ENCODE peak calls at places on chromosomes 7 and 10, in nine cellular contexts. One of them, this sample, is unnamed.

GRCh38 chr7:23239253-23239652 is 7.3 kb upstream of the GPNMB start:
- DNase-seq in kidney: no peak
- DNase-seq in trophoblast cell: no peak
- DNase-seq in neuronal stem cell: no peak
- DNase-seq in fibroblast of lung: no peak
- DNase-seq in HepG2: no peak
- DNase-seq in mesendoderm: no peak
- DNase-seq in adipocyte: no peak
- DNase-seq in IMR-90: no peak
- DNase-seq in this sample: no peak

GRCh38 chr7:128829391-128830166 is 627 bp upstream of the FLNC start:
- DNase-seq in mesendoderm: peak
- DNase-seq in HepG2: no peak
- DNase-seq in kidney: no peak
- DNase-seq in fibroblast of lung: peak
- DNase-seq in IMR-90: peak
- DNase-seq in neuronal stem cell: no peak
- DNase-seq in trophoblast cell: no peak
- DNase-seq in adipocyte: peak
- DNase-seq in this sample: no peak

GRCh38 chr10:37535459-37536246 is 321.8 kb downstream of the ZNF248 start:
- DNase-seq in mesendoderm: peak
- DNase-seq in fibroblast of lung: no peak
- DNase-seq in HepG2: peak
- DNase-seq in trophoblast cell: peak
- DNase-seq in IMR-90: no peak
- DNase-seq in kidney: no peak
- DNase-seq in neuronal stem cell: no peak
- DNase-seq in adipocyte: no peak
- DNase-seq in this sample: no peak

GRCh38 chr10:124650820-124651401 is 93.3 kb downstream of the FAM53B start:
- DNase-seq in fibroblast of lung: peak
- DNase-seq in mesendoderm: no peak
- DNase-seq in neuronal stem cell: no peak
- DNase-seq in trophoblast cell: no peak
- DNase-seq in HepG2: no peak
- DNase-seq in IMR-90: no peak
- DNase-seq in kidney: peak
- DNase-seq in adipocyte: no peak
- DNase-seq in this sample: no peak

GRCh38 chr7:139948587-139948986 is 114.2 kb downstream of the PARP12 start:
- DNase-seq in trophoblast cell: no peak
- DNase-seq in neuronal stem cell: no peak
- DNase-seq in adipocyte: no peak
- DNase-seq in HepG2: peak
- DNase-seq in kidney: no peak
- DNase-seq in IMR-90: no peak
- DNase-seq in mesendoderm: no peak
- DNase-seq in fibroblast of lung: no peak
- DNase-seq in this sample: no peak

GRCh38 chr10:79165068-79165467 is 96.3 kb downstream of the ZMIZ1 start:
- DNase-seq in neuronal stem cell: no peak
- DNase-seq in IMR-90: no peak
- DNase-seq in fibroblast of lung: no peak
- DNase-seq in trophoblast cell: no peak
- DNase-seq in HepG2: no peak
- DNase-seq in mesendoderm: no peak
- DNase-seq in adipocyte: no peak
- DNase-seq in kidney: no peak
- DNase-seq in this sample: no peak

GRCh38 chr7:28165971-28166955 is 14.3 kb downstream of the JAZF1 start:
- DNase-seq in HepG2: no peak
- DNase-seq in adipocyte: peak
- DNase-seq in mesendoderm: no peak
- DNase-seq in IMR-90: peak
- DNase-seq in fibroblast of lung: peak
- DNase-seq in trophoblast cell: no peak
- DNase-seq in neuronal stem cell: no peak
- DNase-seq in kidney: no peak
- DNase-seq in this sample: no peak

GRCh38 chr7:41047192-41047591 is 655.7 kb downstream of the INHBA start:
- DNase-seq in kidney: no peak
- DNase-seq in neuronal stem cell: no peak
- DNase-seq in trophoblast cell: no peak
- DNase-seq in fibroblast of lung: no peak
- DNase-seq in HepG2: no peak
- DNase-seq in adipocyte: no peak
- DNase-seq in IMR-90: no peak
- DNase-seq in mesendoderm: no peak
- DNase-seq in this sample: no peak

GRCh38 chr10:118957141-118957825 is 72.2 kb upstream of the NANOS1 start:
- DNase-seq in trophoblast cell: no peak
- DNase-seq in fibroblast of lung: no peak
- DNase-seq in HepG2: no peak
- DNase-seq in mesendoderm: no peak
- DNase-seq in neuronal stem cell: no peak
- DNase-seq in adipocyte: no peak
- DNase-seq in kidney: no peak
- DNase-seq in IMR-90: no peak
- DNase-seq in this sample: no peak

GRCh38 chr7:154451480-154452457 is 399.6 kb downstream of the DPP6 start:
- DNase-seq in kidney: no peak
- DNase-seq in mesendoderm: peak
- DNase-seq in IMR-90: no peak
- DNase-seq in HepG2: no peak
- DNase-seq in trophoblast cell: no peak
- DNase-seq in fibroblast of lung: no peak
- DNase-seq in neuronal stem cell: peak
- DNase-seq in adipocyte: no peak
- DNase-seq in this sample: no peak

GRCh38 chr7:79930604-79931003 is 204.0 kb upstream of the GNAI1 start:
- DNase-seq in neuronal stem cell: no peak
- DNase-seq in IMR-90: peak
- DNase-seq in kidney: no peak
- DNase-seq in HepG2: no peak
- DNase-seq in mesendoderm: no peak
- DNase-seq in trophoblast cell: no peak
- DNase-seq in adipocyte: peak
- DNase-seq in fibroblast of lung: peak
- DNase-seq in this sample: no peak

GRCh38 chr7:42186181-42186580 is 50.8 kb downstream of the GLI3 start:
- DNase-seq in mesendoderm: peak
- DNase-seq in HepG2: no peak
- DNase-seq in kidney: no peak
- DNase-seq in fibroblast of lung: no peak
- DNase-seq in neuronal stem cell: no peak
- DNase-seq in IMR-90: no peak
- DNase-seq in trophoblast cell: peak
- DNase-seq in adipocyte: no peak
- DNase-seq in this sample: no peak

GRCh38 chr7:157516911-157517781 is 180.3 kb downstream of the DNAJB6 start:
- DNase-seq in fibroblast of lung: no peak
- DNase-seq in HepG2: no peak
- DNase-seq in neuronal stem cell: no peak
- DNase-seq in adipocyte: no peak
- DNase-seq in mesendoderm: no peak
- DNase-seq in IMR-90: no peak
- DNase-seq in trophoblast cell: no peak
- DNase-seq in kidney: no peak
- DNase-seq in this sample: no peak

GRCh38 chr7:157008206-157009169 is 2.0 kb downstream of the MNX1 start:
- DNase-seq in HepG2: no peak
- DNase-seq in kidney: no peak
- DNase-seq in adipocyte: no peak
- DNase-seq in fibroblast of lung: no peak
- DNase-seq in neuronal stem cell: no peak
- DNase-seq in trophoblast cell: no peak
- DNase-seq in mesendoderm: peak
- DNase-seq in IMR-90: no peak
- DNase-seq in this sample: no peak

GRCh38 chr10:102335184-102335583 is 60.3 kb upstream of the NFKB2 start:
- DNase-seq in HepG2: no peak
- DNase-seq in mesendoderm: no peak
- DNase-seq in fibroblast of lung: peak
- DNase-seq in trophoblast cell: no peak
- DNase-seq in kidney: no peak
- DNase-seq in IMR-90: peak
- DNase-seq in neuronal stem cell: no peak
- DNase-seq in adipocyte: peak
- DNase-seq in this sample: no peak

GRCh38 chr10:103859161-103860141 is 4.1 kb upstream of the SH3PXD2A start:
- DNase-seq in mesendoderm: peak
- DNase-seq in trophoblast cell: peak
- DNase-seq in kidney: no peak
- DNase-seq in fibroblast of lung: peak
- DNase-seq in adipocyte: peak
- DNase-seq in neuronal stem cell: peak
- DNase-seq in HepG2: peak
- DNase-seq in IMR-90: peak
- DNase-seq in this sample: peak

GRCh38 chr7:29987821-29988317 is 1.7 kb downstream of the SCRN1 start:
- DNase-seq in fibroblast of lung: peak
- DNase-seq in adipocyte: peak
- DNase-seq in mesendoderm: peak
- DNase-seq in neuronal stem cell: peak
- DNase-seq in IMR-90: peak
- DNase-seq in HepG2: peak
- DNase-seq in kidney: no peak
- DNase-seq in trophoblast cell: no peak
- DNase-seq in this sample: no peak

GRCh38 chr10:30820282-30820991 is 190.9 kb upstream of the LYZL2 start:
- DNase-seq in fibroblast of lung: peak
- DNase-seq in kidney: no peak
- DNase-seq in trophoblast cell: no peak
- DNase-seq in neuronal stem cell: no peak
- DNase-seq in adipocyte: peak
- DNase-seq in mesendoderm: no peak
- DNase-seq in IMR-90: peak
- DNase-seq in HepG2: no peak
- DNase-seq in this sample: no peak

GRCh38 chr7:139635521-139636240 is 112.2 kb downstream of the CLEC2L start:
- DNase-seq in neuronal stem cell: peak
- DNase-seq in trophoblast cell: no peak
- DNase-seq in adipocyte: no peak
- DNase-seq in IMR-90: no peak
- DNase-seq in mesendoderm: no peak
- DNase-seq in kidney: no peak
- DNase-seq in HepG2: no peak
- DNase-seq in fibroblast of lung: no peak
- DNase-seq in this sample: no peak

GRCh38 chr7:2269468-2270460 is 27.7 kb downstream of the NUDT1 start:
- DNase-seq in neuronal stem cell: peak
- DNase-seq in trophoblast cell: no peak
- DNase-seq in HepG2: peak
- DNase-seq in adipocyte: peak
- DNase-seq in IMR-90: peak
- DNase-seq in kidney: no peak
- DNase-seq in fibroblast of lung: peak
- DNase-seq in mesendoderm: peak
- DNase-seq in this sample: no peak
- H3K9ac ChIP-seq in neuronal stem cell: no peak
- H3K9ac ChIP-seq in trophoblast cell: no peak
- H3K9ac ChIP-seq in HepG2: peak
- H3K9ac ChIP-seq in adipocyte: no peak
- H3K9ac ChIP-seq in IMR-90: no peak
- H3K9ac ChIP-seq in kidney: no peak
- H3K9ac ChIP-seq in fibroblast of lung: no peak
- H3K9ac ChIP-seq in mesendoderm: peak
- H3K9ac ChIP-seq in this sample: no peak

GRCh38 chr7:151349507-151349853 is 7.9 kb downstream of the NUB1 start:
- DNase-seq in IMR-90: no peak
- DNase-seq in trophoblast cell: no peak
- DNase-seq in kidney: no peak
- DNase-seq in adipocyte: no peak
- DNase-seq in mesendoderm: no peak
- DNase-seq in neuronal stem cell: no peak
- DNase-seq in HepG2: no peak
- DNase-seq in fibroblast of lung: no peak
- DNase-seq in this sample: peak
- H3K9ac ChIP-seq in IMR-90: no peak
- H3K9ac ChIP-seq in trophoblast cell: no peak
- H3K9ac ChIP-seq in kidney: peak
- H3K9ac ChIP-seq in adipocyte: no peak
- H3K9ac ChIP-seq in mesendoderm: no peak
- H3K9ac ChIP-seq in neuronal stem cell: no peak
- H3K9ac ChIP-seq in HepG2: peak
- H3K9ac ChIP-seq in fibroblast of lung: no peak
- H3K9ac ChIP-seq in this sample: peak

GRCh38 chr7:100897772-100898454 is 2.2 kb upstream of the ACHE start:
- DNase-seq in fibroblast of lung: no peak
- DNase-seq in kidney: no peak
- DNase-seq in trophoblast cell: no peak
- DNase-seq in IMR-90: no peak
- DNase-seq in adipocyte: no peak
- DNase-seq in HepG2: no peak
- DNase-seq in neuronal stem cell: no peak
- DNase-seq in mesendoderm: no peak
- DNase-seq in this sample: peak
- H3K9ac ChIP-seq in fibroblast of lung: no peak
- H3K9ac ChIP-seq in kidney: no peak
- H3K9ac ChIP-seq in trophoblast cell: no peak
- H3K9ac ChIP-seq in IMR-90: no peak
- H3K9ac ChIP-seq in adipocyte: no peak
- H3K9ac ChIP-seq in HepG2: no peak
- H3K9ac ChIP-seq in neuronal stem cell: no peak
- H3K9ac ChIP-seq in mesendoderm: no peak
- H3K9ac ChIP-seq in this sample: no peak

GRCh38 chr10:128912568-128913311 is 554.3 kb upstream of the MGMT start:
- DNase-seq in IMR-90: no peak
- DNase-seq in kidney: no peak
- DNase-seq in trophoblast cell: no peak
- DNase-seq in neuronal stem cell: no peak
- DNase-seq in fibroblast of lung: no peak
- DNase-seq in HepG2: no peak
- DNase-seq in adipocyte: no peak
- DNase-seq in mesendoderm: no peak
- DNase-seq in this sample: no peak

GRCh38 chr10:128902031-128902710 is 564.9 kb upstream of the MGMT start:
- DNase-seq in kidney: no peak
- DNase-seq in fibroblast of lung: no peak
- DNase-seq in IMR-90: no peak
- DNase-seq in trophoblast cell: no peak
- DNase-seq in HepG2: no peak
- DNase-seq in mesendoderm: no peak
- DNase-seq in adipocyte: no peak
- DNase-seq in neuronal stem cell: no peak
- DNase-seq in this sample: no peak

GRCh38 chr10:128908109-128908898 is 558.7 kb upstream of the MGMT start:
- DNase-seq in adipocyte: no peak
- DNase-seq in mesendoderm: peak
- DNase-seq in fibroblast of lung: no peak
- DNase-seq in HepG2: no peak
- DNase-seq in neuronal stem cell: no peak
- DNase-seq in trophoblast cell: no peak
- DNase-seq in IMR-90: no peak
- DNase-seq in kidney: no peak
- DNase-seq in this sample: no peak

DNA sequence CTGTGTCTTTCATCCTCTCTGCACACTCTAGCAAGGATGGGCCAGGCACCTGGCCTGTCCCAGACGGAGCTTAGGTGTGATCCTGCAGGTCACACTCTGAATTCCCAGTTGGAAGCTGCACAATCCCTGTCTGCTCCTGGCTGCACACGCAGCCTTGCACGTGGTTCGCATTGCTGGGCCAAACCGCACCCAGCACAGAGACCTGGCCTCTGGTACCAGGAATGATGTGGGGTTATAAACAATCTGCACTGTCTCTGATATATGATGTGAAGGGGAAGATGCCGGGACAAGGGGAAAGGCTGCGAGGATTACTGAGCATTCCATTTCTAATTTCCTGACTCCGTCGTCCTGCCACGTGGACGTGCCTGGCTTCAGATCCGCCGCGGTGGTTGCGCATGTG is 559.9 kb upstream of the MGMT start:
- DNase-seq in adipocyte: no peak
- DNase-seq in mesendoderm: no peak
- DNase-seq in neuronal stem cell: no peak
- DNase-seq in trophoblast cell: no peak
- DNase-seq in kidney: no peak
- DNase-seq in IMR-90: no peak
- DNase-seq in HepG2: no peak
- DNase-seq in fibroblast of lung: no peak
- DNase-seq in this sample: no peak
- H3K9ac ChIP-seq in adipocyte: no peak
- H3K9ac ChIP-seq in mesendoderm: no peak
- H3K9ac ChIP-seq in neuronal stem cell: peak
- H3K9ac ChIP-seq in trophoblast cell: peak
- H3K9ac ChIP-seq in kidney: no peak
- H3K9ac ChIP-seq in IMR-90: no peak
- H3K9ac ChIP-seq in HepG2: no peak
- H3K9ac ChIP-seq in fibroblast of lung: no peak
- H3K9ac ChIP-seq in this sample: no peak

This sample was measured in colonic mucosa.